ENCODE peak calls at places on chromosomes 7 and 10, in ten cellular contexts. B is M059J; M is naive thymus-derived CD8-positive, alpha-beta T cell; L is MCF 10A; K is GM13976; W is hepatocyte; R is neuronal stem cell; X is stimulated activated CD8-positive, alpha-beta memory T cell treated with anti-CD3 and anti-CD28 coated beads, Interleukin-12 subunit alpha, Interleukin-12 subunit beta, amount 100 ng/mL, for 4 hours; F is AG08396; P is NCI-H1417 treated with DMSO at 0.1 percent for 48 hours. A is an unnamed sample.
A peak's percentile ranks its signal among the peaks of the same experiment; 100 is the strongest.

GRCh38 chr10:74179124-74179710 is 28.2 kb downstream of the ADK start:
- DNase-seq in B (peak; percentile 31), M (no peak), L (no peak), K (no peak), W (no peak), R (no peak), X (no peak), F (no peak), P (no peak), A (no peak)

GRCh38 chr7:17498230-17498629 is 199.8 kb downstream of the AHR start:
- DNase-seq in B (no peak), M (no peak), L (no peak), K (no peak), W (no peak), R (no peak), X (no peak), F (no peak), P (no peak), A (no peak)

GRCh38 chr10:86520871-86521619 is 547 bp downstream of the WAPL start:
- DNase-seq in B (peak; percentile 62), M (peak; percentile 47), L (peak; percentile 76), K (peak; percentile 68), W (peak; percentile 74), R (no peak), X (peak; percentile 17), F (peak; percentile 78), P (no peak), A (peak; percentile 78)

GRCh38 chr7:116631676-116632075 is 40.3 kb upstream of the MET start:
- DNase-seq in B (no peak), M (no peak), L (no peak), K (no peak), W (no peak), R (no peak), X (no peak), F (no peak), P (no peak), A (no peak)

GRCh38 chr7:103540986-103541385 is 95.0 kb upstream of the SLC26A5 start:
- DNase-seq in B (peak; percentile 60), M (no peak), L (peak; percentile 40), K (no peak), W (no peak), R (no peak), X (no peak), F (no peak), P (no peak), A (no peak)

GRCh38 chr10:103712898-103713498 is 142.4 kb downstream of the SH3PXD2A start:
- DNase-seq in B (peak; percentile 65), M (peak; percentile 74), L (peak; percentile 79), K (peak; percentile 84), W (peak; percentile 85), R (peak; percentile 82), X (peak; percentile 53), F (peak; percentile 80), P (no peak), A (peak; percentile 71)

GRCh38 chr10:101781655-101781983 is 1.6 kb downstream of the NPM3 start:
- DNase-seq in B (no peak), M (no peak), L (no peak), K (no peak), W (no peak), R (no peak), X (no peak), F (peak; percentile 8), P (no peak), A (no peak)

GRCh38 chr7:128361463-128362441 is at the start of gene PRRT4:
- DNase-seq in B (no peak), M (peak; percentile 34), L (no peak), K (peak; percentile 74), W (peak; percentile 71), R (no peak), X (peak; percentile 29), F (peak; percentile 78), P (no peak), A (peak; percentile 27)

GRCh38 chr10:110629680-110630191 is 14.4 kb upstream of the RBM20 start:
- DNase-seq in B (no peak), M (no peak), L (peak; percentile 86), K (no peak), W (peak; percentile 26), R (no peak), X (no peak), F (peak; percentile 77), P (peak; percentile 67), A (no peak)

GRCh38 chr10:72490951-72491350 is 134.9 kb downstream of the MICU1 start:
- DNase-seq in B (no peak), M (no peak), L (peak; percentile 23), K (no peak), W (no peak), R (no peak), X (no peak), F (peak; percentile 14), P (no peak), A (no peak)

GRCh38 chr7:37085600-37085999 is 361.3 kb upstream of the AOAH start:
- DNase-seq in B (no peak), M (no peak), L (no peak), K (no peak), W (no peak), R (no peak), X (no peak), F (no peak), P (no peak), A (no peak)